ENCODE peak calls at places on chromosomes 13 and 19, in nine cellular contexts. X is stimulated activated naive B cell treated with anti-CD40 and anti-IgM and Interleukin-4, amounts not matched to agents 10 μg/mL and 1 μg/mL and 100 μg/mL, for 72 hours; S is LNCaP clone FGC; A is activated T-helper 1 cell treated with anti-CD3 and anti-CD28 coated beads, Interleukin-12 subunit alpha, Interleukin-12 subunit beta, Interleukin-2, Interleukin-4 antibody, amounts not matched to agents 30 ng/mL and 10 ng/mL and 1 ng/mL, durations not matched to agents 14 hours and 24 hours and 36 hours; W is cardiac muscle cell; K is left lung; I is CD8-positive, alpha-beta T cell; V is stimulated activated naive CD4-positive, alpha-beta T cell; Q is tibial artery. M is an unnamed sample.

GRCh38 chr19:15427991-15428471 is 9.2 kb upstream of the AKAP8L start:
- DNase-seq in X (no peak), S (no peak), A (no peak), W (no peak), K (no peak), I (no peak), V (no peak), Q (no peak), M (no peak)

GRCh38 chr13:37059848-37060192 is 332 bp upstream of the SUPT20H start:
- DNase-seq in X (no peak), S (no peak), A (no peak), W (no peak), K (no peak), I (no peak), V (no peak), Q (no peak), M (no peak)

GRCh38 chr19:12940897-12941296 is 2.5 kb downstream of the CALR start:
- DNase-seq in X (no peak), S (no peak), A (no peak), W (no peak), K (no peak), I (no peak), V (no peak), Q (no peak), M (no peak)

GRCh38 chr19:31356587-31357314 is 7.5 kb upstream of the TSHZ3 start:
- DNase-seq in X (peak; percentile 12), S (no peak), A (peak; percentile 45), W (no peak), K (peak; percentile 91), I (peak; percentile 40), V (peak; percentile 15), Q (no peak), M (peak; percentile 39)

GRCh38 chr19:11196406-11197287 is 698 bp downstream of the KANK2 start:
- DNase-seq in X (no peak), S (no peak), A (no peak), W (peak; percentile 50), K (peak; percentile 85), I (no peak), V (no peak), Q (no peak), M (peak; percentile 59)

GRCh38 chr13:92510416-92510815 is 716.2 kb upstream of the GPC6 start:
- DNase-seq in X (no peak), S (no peak), A (no peak), W (peak; percentile 14), K (no peak), I (no peak), V (no peak), Q (no peak), M (no peak)

GRCh38 chr13:35500071-35500595 is 23.6 kb upstream of the MAB21L1 start:
- DNase-seq in X (no peak), S (no peak), A (no peak), W (no peak), K (no peak), I (no peak), V (no peak), Q (no peak), M (no peak)

GRCh38 chr19:31285744-31286143 is 63.5 kb downstream of the TSHZ3 start:
- DNase-seq in X (no peak), S (no peak), A (no peak), W (peak; percentile 70), K (no peak), I (no peak), V (no peak), Q (no peak), M (no peak)

GRCh38 chr13:82565191-82565590 is 1317.1 kb downstream of the SLITRK1 start:
- DNase-seq in X (no peak), S (no peak), A (no peak), W (no peak), K (no peak), I (no peak), V (no peak), Q (no peak), M (no peak)

GRCh38 chr19:8352134-8352827 is 9.2 kb upstream of the KANK3 start:
- DNase-seq in X (no peak), S (no peak), A (no peak), W (peak; percentile 61), K (no peak), I (no peak), V (no peak), Q (no peak), M (no peak)

GRCh38 chr13:37277435-37278144 is 172.1 kb upstream of the CSNK1A1L start:
- DNase-seq in X (no peak), S (no peak), A (no peak), W (peak; percentile 63), K (no peak), I (no peak), V (no peak), Q (no peak), M (no peak)

GRCh38 chr19:27744926-27745844 is 1467.8 kb downstream of the UQCRFS1 start:
- DNase-seq in X (no peak), S (no peak), A (no peak), W (no peak), K (no peak), I (no peak), V (no peak), Q (peak; percentile 5), M (no peak)

GRCh38 chr19:41700381-41701195 is 7.8 kb upstream of the CEACAM5 start:
- DNase-seq in X (no peak), S (no peak), A (no peak), W (no peak), K (no peak), I (no peak), V (no peak), Q (no peak), M (no peak)

GRCh38 chr13:79780240-79780639 is 299.3 kb downstream of the NDFIP2 start:
- DNase-seq in X (no peak), S (no peak), A (no peak), W (no peak), K (no peak), I (no peak), V (no peak), Q (no peak), M (no peak)

GRCh38 chr13:93169980-93170379 is 56.6 kb upstream of the GPC6 start:
- DNase-seq in X (no peak), S (no peak), A (no peak), W (peak; percentile 53), K (no peak), I (no peak), V (no peak), Q (no peak), M (no peak)

GRCh38 chr19:10936661-10937084 is 8.1 kb downstream of the TIMM29 start:
- DNase-seq in X (no peak), S (peak; percentile 58), A (peak; percentile 20), W (peak; percentile 87), K (no peak), I (no peak), V (peak; percentile 57), Q (no peak), M (no peak)